ENCODE peak calls at places on chromosomes 11 and 22, in six cellular contexts. One of them, this sample, is unnamed.
A peak's percentile ranks its signal among the peaks of the same experiment; 100 is the strongest.

GRCh38 chr22:23245045-23245798 is 64.9 kb downstream of the BCR start:
- DNase-seq in iPS DF 6.9: no peak
- DNase-seq in left ventricle myocardium inferior: no peak
- DNase-seq in adrenal gland: peak; percentile 77
- DNase-seq in psoas muscle: no peak
- DNase-seq in PC-3: no peak
- DNase-seq in this sample: no peak

GRCh38 chr11:120258661-120259060 is 18.7 kb downstream of the POU2F3 start:
- DNase-seq in psoas muscle: no peak
- DNase-seq in PC-3: no peak
- DNase-seq in adrenal gland: no peak
- DNase-seq in left ventricle myocardium inferior: no peak
- DNase-seq in iPS DF 6.9: no peak
- DNase-seq in this sample: no peak

GRCh38 chr11:15912825-15913224 is 443.5 kb downstream of the SOX6 start:
- DNase-seq in psoas muscle: no peak
- DNase-seq in PC-3: no peak
- DNase-seq in left ventricle myocardium inferior: no peak
- DNase-seq in iPS DF 6.9: no peak
- DNase-seq in adrenal gland: no peak
- DNase-seq in this sample: no peak

GRCh38 chr11:9575531-9576240 is 2.2 kb downstream of the WEE1 start:
- DNase-seq in iPS DF 6.9: no peak
- DNase-seq in adrenal gland: no peak
- DNase-seq in PC-3: no peak
- DNase-seq in left ventricle myocardium inferior: no peak
- DNase-seq in psoas muscle: no peak
- DNase-seq in this sample: no peak

GRCh38 chr11:14499178-14499559 is 442 bp downstream of the COPB1 start:
- DNase-seq in adrenal gland: peak; percentile 34
- DNase-seq in PC-3: peak; percentile 7
- DNase-seq in left ventricle myocardium inferior: peak; percentile 25
- DNase-seq in psoas muscle: no peak
- DNase-seq in iPS DF 6.9: no peak
- DNase-seq in this sample: peak; percentile 15

GRCh38 chr11:70622091-70622490 is 223.8 kb downstream of the CTTN start:
- DNase-seq in left ventricle myocardium inferior: no peak
- DNase-seq in PC-3: no peak
- DNase-seq in iPS DF 6.9: no peak
- DNase-seq in adrenal gland: no peak
- DNase-seq in psoas muscle: no peak
- DNase-seq in this sample: no peak

GRCh38 chr11:113989381-113989780 is 14.5 kb downstream of the HTR3A start:
- DNase-seq in psoas muscle: no peak
- DNase-seq in left ventricle myocardium inferior: no peak
- DNase-seq in adrenal gland: no peak
- DNase-seq in iPS DF 6.9: no peak
- DNase-seq in PC-3: no peak
- DNase-seq in this sample: no peak

GRCh38 chr22:26017932-26018331 is 151.3 kb upstream of the SEZ6L start:
- DNase-seq in left ventricle myocardium inferior: no peak
- DNase-seq in psoas muscle: no peak
- DNase-seq in iPS DF 6.9: no peak
- DNase-seq in PC-3: no peak
- DNase-seq in adrenal gland: no peak
- DNase-seq in this sample: no peak

GRCh38 chr22:21962655-21962949 is 10.0 kb upstream of the PPM1F start:
- DNase-seq in iPS DF 6.9: no peak
- DNase-seq in left ventricle myocardium inferior: no peak
- DNase-seq in psoas muscle: no peak
- DNase-seq in adrenal gland: no peak
- DNase-seq in PC-3: no peak
- DNase-seq in this sample: no peak

GRCh38 chr11:492416-493226 is 14.4 kb downstream of the RNH1 start:
- DNase-seq in iPS DF 6.9: no peak
- DNase-seq in left ventricle myocardium inferior: no peak
- DNase-seq in adrenal gland: no peak
- DNase-seq in psoas muscle: no peak
- DNase-seq in PC-3: no peak
- DNase-seq in this sample: no peak

GRCh38 chr22:45212306-45212709 is 28.4 kb downstream of the KIAA0930 start:
- DNase-seq in adrenal gland: peak; percentile 94
- DNase-seq in left ventricle myocardium inferior: peak; percentile 80
- DNase-seq in PC-3: no peak
- DNase-seq in iPS DF 6.9: no peak
- DNase-seq in psoas muscle: peak; percentile 78
- DNase-seq in this sample: no peak

GRCh38 chr22:44202261-44202789 is 21.6 kb downstream of the PARVG start:
- DNase-seq in iPS DF 6.9: no peak
- DNase-seq in left ventricle myocardium inferior: no peak
- DNase-seq in PC-3: no peak
- DNase-seq in psoas muscle: no peak
- DNase-seq in adrenal gland: no peak
- DNase-seq in this sample: no peak

GRCh38 chr22:24506802-24507438 is 11.8 kb downstream of the UPB1 start:
- DNase-seq in adrenal gland: no peak
- DNase-seq in psoas muscle: no peak
- DNase-seq in left ventricle myocardium inferior: no peak
- DNase-seq in iPS DF 6.9: no peak
- DNase-seq in PC-3: peak; percentile 54
- DNase-seq in this sample: no peak

GRCh38 chr11:1515082-1516060 is 28.8 kb upstream of the MOB2 start:
- DNase-seq in psoas muscle: peak; percentile 84
- DNase-seq in left ventricle myocardium inferior: peak; percentile 78
- DNase-seq in iPS DF 6.9: peak; percentile 70
- DNase-seq in adrenal gland: peak; percentile 81
- DNase-seq in PC-3: peak; percentile 71
- DNase-seq in this sample: peak; percentile 27

GRCh38 chr22:47997052-47997568 is 1234.7 kb downstream of the TBC1D22A start:
- DNase-seq in psoas muscle: no peak
- DNase-seq in left ventricle myocardium inferior: no peak
- DNase-seq in adrenal gland: no peak
- DNase-seq in PC-3: no peak
- DNase-seq in iPS DF 6.9: no peak
- DNase-seq in this sample: no peak
- H3K9me3 ChIP-seq in psoas muscle: no peaks in the 10 kb centered on the region
- H3K9me3 ChIP-seq in left ventricle myocardium inferior: no peaks in the 10 kb centered on the region
- H3K9me3 ChIP-seq in adrenal gland: no peaks in the 10 kb centered on the region
- H3K9me3 ChIP-seq in PC-3: no peaks in the 10 kb centered on the region
- H3K9me3 ChIP-seq in iPS DF 6.9: peaks cover 35% of the 10 kb centered on the region
- H3K9me3 ChIP-seq in this sample: no peaks in the 10 kb centered on the region

GRCh38 chr11:19853901-19854300 is 141.3 kb downstream of the NAV2 start:
- DNase-seq in PC-3: no peak
- DNase-seq in iPS DF 6.9: no peak
- DNase-seq in psoas muscle: no peak
- DNase-seq in adrenal gland: no peak
- DNase-seq in left ventricle myocardium inferior: no peak
- DNase-seq in this sample: no peak

GRCh38 chr11:19849947-19850593 is 137.4 kb downstream of the NAV2 start:
- DNase-seq in PC-3: peak; percentile 72
- DNase-seq in psoas muscle: no peak
- DNase-seq in adrenal gland: no peak
- DNase-seq in iPS DF 6.9: no peak
- DNase-seq in left ventricle myocardium inferior: no peak
- DNase-seq in this sample: no peak

GRCh38 chr11:19848219-19848618 is 135.6 kb downstream of the NAV2 start:
- DNase-seq in psoas muscle: no peak
- DNase-seq in iPS DF 6.9: no peak
- DNase-seq in left ventricle myocardium inferior: no peak
- DNase-seq in PC-3: no peak
- DNase-seq in adrenal gland: no peak
- DNase-seq in this sample: no peak

GRCh38 chr11:19849107-19849789 is 136.6 kb downstream of the NAV2 start:
- DNase-seq in psoas muscle: peak; percentile 70
- DNase-seq in iPS DF 6.9: no peak
- DNase-seq in PC-3: no peak
- DNase-seq in adrenal gland: peak; percentile 80
- DNase-seq in left ventricle myocardium inferior: peak; percentile 25
- DNase-seq in this sample: no peak

DNA sequence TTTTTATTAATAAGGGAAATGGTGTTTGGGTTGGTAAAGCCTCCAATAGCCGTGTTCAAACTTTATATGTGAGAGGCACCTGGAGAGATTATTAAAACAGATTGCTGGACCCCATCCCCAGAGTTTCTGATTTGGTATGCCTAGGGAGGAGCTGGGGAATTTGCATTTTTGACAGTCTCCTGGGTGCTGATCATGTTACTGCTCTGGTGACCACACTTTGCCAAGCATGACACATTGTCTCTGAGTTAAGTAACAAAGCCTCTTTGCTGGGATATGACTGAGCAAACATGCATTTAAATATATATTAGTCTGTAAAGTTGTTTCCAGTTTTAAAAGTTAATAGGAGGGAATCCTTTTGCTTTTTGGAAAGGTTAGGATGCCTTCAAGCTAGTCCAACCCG is 140.4 kb downstream of the NAV2 start:
- DNase-seq in left ventricle myocardium inferior: no peak
- DNase-seq in psoas muscle: no peak
- DNase-seq in iPS DF 6.9: no peak
- DNase-seq in PC-3: peak; percentile 44
- DNase-seq in adrenal gland: no peak
- DNase-seq in this sample: no peak
- H3K36me3 ChIP-seq in left ventricle myocardium inferior: no peaks in the 10 kb centered on the region
- H3K36me3 ChIP-seq in psoas muscle: no peaks in the 10 kb centered on the region
- H3K36me3 ChIP-seq in iPS DF 6.9: no peaks in the 10 kb centered on the region
- H3K36me3 ChIP-seq in PC-3: no peaks in the 10 kb centered on the region
- H3K36me3 ChIP-seq in adrenal gland: no peaks in the 10 kb centered on the region
- H3K36me3 ChIP-seq in this sample: no peaks in the 10 kb centered on the region

GRCh38 chr11:122748968-122749687 is 89.2 kb upstream of the CRTAM start:
- DNase-seq in iPS DF 6.9: no peak
- DNase-seq in psoas muscle: no peak
- DNase-seq in left ventricle myocardium inferior: no peak
- DNase-seq in adrenal gland: peak; percentile 66
- DNase-seq in PC-3: peak; percentile 86
- DNase-seq in this sample: peak; percentile 59
- H3K9me3 ChIP-seq in iPS DF 6.9: no peaks in the 10 kb centered on the region
- H3K9me3 ChIP-seq in psoas muscle: no peaks in the 10 kb centered on the region
- H3K9me3 ChIP-seq in left ventricle myocardium inferior: no peaks in the 10 kb centered on the region
- H3K9me3 ChIP-seq in adrenal gland: no peaks in the 10 kb centered on the region
- H3K9me3 ChIP-seq in PC-3: no peaks in the 10 kb centered on the region
- H3K9me3 ChIP-seq in this sample: no peaks in the 10 kb centered on the region

GRCh38 chr22:40320687-40321086 is 25.6 kb upstream of the ADSL start:
- DNase-seq in left ventricle myocardium inferior: no peak
- DNase-seq in adrenal gland: no peak
- DNase-seq in PC-3: no peak
- DNase-seq in iPS DF 6.9: no peak
- DNase-seq in psoas muscle: no peak
- DNase-seq in this sample: no peak
- H3K36me3 ChIP-seq in left ventricle myocardium inferior: peaks cover 95% of the 10 kb centered on the region
- H3K36me3 ChIP-seq in adrenal gland: no peaks in the 10 kb centered on the region
- H3K36me3 ChIP-seq in PC-3: peaks cover 7% of the 10 kb centered on the region
- H3K36me3 ChIP-seq in iPS DF 6.9: peaks cover 19% of the 10 kb centered on the region
- H3K36me3 ChIP-seq in psoas muscle: peaks cover 7% of the 10 kb centered on the region
- H3K36me3 ChIP-seq in this sample: peaks cover 56% of the 10 kb centered on the region

This sample was measured in HAP-1.